ENCODE peak calls at places on chromosome 7, in six cellular contexts. E, L, N, S, G and F are unnamed samples.

GRCh38 chr7:150330211-150330885 is 7.0 kb upstream of the ACTR3C start:
- DNase-seq in E (no peak), S (no peak), L (no peak), G (no peak), N (no peak), F (no peak)

GRCh38 chr7:131249003-131249402 is 78.7 kb upstream of the MKLN1 start:
- DNase-seq in E (peak; percentile 92), L (peak; percentile 98), N (no peak), G (peak; percentile 83), S (peak; percentile 91), F (no peak)

GRCh38 chr7:123352226-123352550 is 152.4 kb upstream of the SLC13A1 start:
- DNase-seq in G (no peak), L (no peak), N (no peak), S (no peak), E (no peak), F (no peak)

GRCh38 chr7:78377532-78377931 is 579.0 kb downstream of the PHTF2 start:
- DNase-seq in S (no peak), G (no peak), E (no peak), L (no peak), N (no peak), F (no peak)

GRCh38 chr7:98531717-98532116 is 85.4 kb upstream of the NPTX2 start:
- DNase-seq in S (no peak), L (no peak), G (no peak), N (no peak), E (no peak), F (no peak)

GRCh38 chr7:83072576-83073517 is 89.8 kb downstream of the PCLO start:
- DNase-seq in G (no peak), S (no peak), L (peak; percentile 22), E (no peak), N (no peak), F (no peak)

GRCh38 chr7:141674702-141675101 is 27.3 kb downstream of the DENND11 start:
- DNase-seq in E (no peak), L (no peak), N (peak; percentile 34), G (no peak), S (no peak), F (no peak)

GRCh38 chr7:81025360-81025759 is 106.5 kb upstream of the SEMA3C start:
- DNase-seq in N (no peak), L (no peak), S (no peak), G (no peak), E (no peak), F (no peak)

GRCh38 chr7:149490083-149490482 is 7.5 kb downstream of the ZNF746 start:
- DNase-seq in G (no peak), E (no peak), N (no peak), S (no peak), L (no peak), F (peak; percentile 77)

GRCh38 chr7:143214789-143215679 is 6.8 kb upstream of the TAS2R40 start:
- DNase-seq in N (peak; percentile 62), G (peak; percentile 54), E (peak; percentile 48), L (peak; percentile 89), S (peak; percentile 76), F (peak; percentile 75)

GRCh38 chr7:55423891-55424290 is 58.8 kb downstream of the LANCL2 start:
- DNase-seq in E (no peak), L (no peak), G (no peak), S (no peak), N (no peak), F (no peak)

GRCh38 chr7:380226-380550 is 90.2 kb downstream of the FOXL3 start:
- DNase-seq in G (no peak), N (no peak), S (no peak), E (no peak), L (no peak), F (no peak)

GRCh38 chr7:39001595-39001994 is 23.9 kb downstream of the POU6F2 start:
- DNase-seq in S (no peak), G (no peak), N (no peak), L (no peak), E (no peak), F (no peak)

GRCh38 chr7:108716783-108717182 is 147.1 kb downstream of the DNAJB9 start:
- DNase-seq in L (peak; percentile 63), N (no peak), G (peak; percentile 0), E (peak; percentile 14), S (no peak), F (no peak)

GRCh38 chr7:111763221-111763791 is 201.0 kb upstream of the IMMP2L start:
- DNase-seq in S (no peak), G (peak; percentile 35), N (no peak), L (peak; percentile 71), E (no peak), F (peak; percentile 17)

GRCh38 chr7:23012797-23013714 is 874 bp downstream of the HYCC1 start:
- DNase-seq in G (peak; percentile 15), L (peak; percentile 47), E (no peak), S (peak; percentile 40), N (peak; percentile 57), F (no peak)

GRCh38 chr7:141387521-141388217 is 163.5 kb upstream of the AGK start:
- DNase-seq in L (no peak), G (no peak), S (no peak), E (no peak), N (no peak), F (no peak)

GRCh38 chr7:126529833-126530232 is 722.9 kb downstream of the GRM8 start:
- DNase-seq in G (no peak), E (no peak), N (no peak), S (no peak), L (no peak), F (no peak)

GRCh38 chr7:7970620-7971307 is 2.2 kb downstream of the GLCCI1 start:
- DNase-seq in G (no peak), N (no peak), E (no peak), S (no peak), L (peak; percentile 74), F (no peak)

GRCh38 chr7:30908681-30909080 is 3.0 kb upstream of the AQP1 start:
- DNase-seq in G (no peak), N (no peak), L (no peak), E (no peak), S (no peak), F (no peak)

GRCh38 chr7:86958380-86958779 is 101.1 kb downstream of the ELAPOR2 start:
- DNase-seq in G (no peak), L (no peak), S (no peak), E (no peak), N (no peak), F (no peak)

GRCh38 chr7:44921607-44922350 is 36.4 kb upstream of the PURB start:
- DNase-seq in L (peak; percentile 85), N (peak; percentile 91), S (peak; percentile 61), E (peak; percentile 11), G (peak; percentile 78), F (peak; percentile 77)

GRCh38 chr7:94149776-94150545 is 145.8 kb upstream of the BET1 start:
- DNase-seq in S (no peak), L (peak; percentile 74), N (no peak), G (no peak), E (no peak), F (no peak)

GRCh38 chr7:84949501-84949900 is 237.4 kb downstream of the SEMA3D start:
- DNase-seq in S (no peak), L (no peak), E (no peak), G (no peak), N (no peak), F (no peak)

GRCh38 chr7:73830872-73831655 is at the start of gene CLDN4:
- DNase-seq in E (no peak), S (no peak), N (no peak), L (peak; percentile 67), G (no peak), F (peak; percentile 90)

GRCh38 chr7:133433165-133433812 is 180.4 kb downstream of the EXOC4 start:
- DNase-seq in G (no peak), L (peak; percentile 9), S (no peak), E (no peak), N (no peak), F (no peak)

GRCh38 chr7:22667562-22668239 is 59.3 kb upstream of the IL6 start:
- DNase-seq in L (peak; percentile 79), G (peak; percentile 26), E (peak; percentile 43), S (peak; percentile 100), N (no peak), F (peak; percentile 29)

GRCh38 chr7:120805636-120806388 is 52.1 kb downstream of the TSPAN12 start:
- DNase-seq in S (no peak), E (no peak), L (peak; percentile 75), G (peak; percentile 18), N (peak; percentile 73), F (peak; percentile 40)

GRCh38 chr7:109121599-109122300 is 552.1 kb downstream of the DNAJB9 start:
- DNase-seq in E (no peak), G (no peak), N (no peak), S (no peak), L (no peak), F (no peak)

GRCh38 chr7:75531359-75531821 is 39.3 kb downstream of the SPDYE5 start:
- DNase-seq in G (no peak), E (no peak), S (peak; percentile 94), L (peak; percentile 41), N (no peak), F (no peak)

GRCh38 chr7:17530741-17531417 is 232.4 kb downstream of the AHR start:
- DNase-seq in S (no peak), L (peak; percentile 52), N (no peak), E (no peak), G (no peak), F (no peak)